ENCODE peak calls at places on chromosomes 1 and 21, in six cellular contexts. V is K562, M is transverse colon, J is GM23338, B is GM12878, C is suprapubic skin. D is an unnamed sample. For H3K36me3, the result is how much of the 10 kb centered on the place peaks cover.

GRCh38 chr1:206779565-206780091 is 7.3 kb upstream of the IL10 start:
- DNase-seq in V (no peak), M (no peak), J (no peak), B (no peak), C (no peak), D (no peak)

GRCh38 chr1:9058465-9058864 is 11.0 kb downstream of the SLC2A5 start:
- DNase-seq in V (no peak), M (no peak), C (no peak), B (no peak), J (no peak), D (no peak)

GRCh38 chr1:47717341-47717740 is 279.5 kb downstream of the FOXD2 start:
- DNase-seq in J (no peak), V (no peak), B (no peak), M (no peak), C (no peak), D (no peak)

GRCh38 chr1:154371436-154371835 is 33.7 kb upstream of the IL6R start:
- DNase-seq in J (no peak), M (peak), B (no peak), C (no peak), V (no peak), D (no peak)

GRCh38 chr1:16321176-16321867 is 31.0 kb downstream of the FBXO42 start:
- DNase-seq in V (no peak), J (no peak), M (no peak), B (peak), C (no peak), D (no peak)

GRCh38 chr1:16215882-16216753 is 3.7 kb upstream of the ARHGEF19 start:
- DNase-seq in V (peak), M (peak), C (peak), J (peak), B (peak), D (no peak)

GRCh38 chr21:16534408-16535099 is 804.8 kb downstream of the USP25 start:
- DNase-seq in M (peak), B (no peak), C (peak), V (no peak), J (no peak), D (no peak)

GRCh38 chr1:21703318-21703963 is 34.3 kb upstream of the RAP1GAP start:
- DNase-seq in J (peak), V (peak), M (no peak), C (no peak), B (no peak), D (no peak)

GRCh38 chr1:100414693-100415092 is 62.4 kb downstream of the CDC14A start:
- DNase-seq in C (no peak), M (no peak), B (no peak), V (no peak), J (no peak), D (no peak)

GRCh38 chr1:181350146-181350545 is 133.2 kb upstream of the CACNA1E start:
- DNase-seq in C (no peak), V (no peak), B (no peak), J (no peak), M (no peak), D (no peak)

GRCh38 chr1:162069334-162070093 is at the start of gene NOS1AP:
- DNase-seq in M (peak), C (peak), J (peak), V (peak), B (no peak), D (no peak)

GRCh38 chr21:44349416-44349846 is 4.0 kb upstream of the TRPM2 start:
- DNase-seq in M (no peak), C (no peak), V (no peak), B (no peak), J (no peak), D (no peak)

GRCh38 chr1:46445773-46446256 is 43.8 kb upstream of the DMBX1 start:
- DNase-seq in B (no peak), J (no peak), M (no peak), V (no peak), C (no peak), D (no peak)

GRCh38 chr1:198150369-198150768 is 6.4 kb upstream of the NEK7 start:
- DNase-seq in J (no peak), M (no peak), C (no peak), B (no peak), V (no peak), D (no peak)

GRCh38 chr21:41973861-41974751 is 20.3 kb upstream of the C2CD2 start:
- DNase-seq in V (no peak), J (peak), M (no peak), B (no peak), C (peak), D (no peak)

GRCh38 chr1:50985094-50985493 is 15.0 kb downstream of the CDKN2C start:
- DNase-seq in M (no peak), V (no peak), C (no peak), J (no peak), B (no peak), D (no peak)

GRCh38 chr21:23223882-23224281 is 2225.7 kb downstream of the NCAM2 start:
- DNase-seq in V (no peak), B (no peak), M (no peak), C (no peak), J (peak), D (no peak)

GRCh38 chr1:218297867-218298266 is 12.8 kb downstream of the RRP15 start:
- DNase-seq in J (no peak), C (no peak), V (no peak), B (no peak), M (no peak), D (no peak)

GRCh38 chr1:192489748-192490147 is 85.8 kb upstream of the RGS1 start:
- DNase-seq in C (no peak), B (no peak), J (peak), V (no peak), M (peak), D (no peak)

GRCh38 chr1:207868252-207868768 is 42.6 kb downstream of the CD34 start:
- DNase-seq in J (peak), B (no peak), M (peak), C (peak), V (no peak), D (no peak)

GRCh38 chr1:11944358-11944981 is 10.0 kb downstream of the PLOD1 start:
- DNase-seq in J (peak), V (no peak), C (no peak), B (no peak), M (no peak), D (no peak)

GRCh38 chr1:243390315-243390875 is 134.6 kb downstream of the SDCCAG8 start:
- DNase-seq in J (no peak), V (no peak), C (no peak), M (no peak), B (no peak), D (no peak)

DNA sequence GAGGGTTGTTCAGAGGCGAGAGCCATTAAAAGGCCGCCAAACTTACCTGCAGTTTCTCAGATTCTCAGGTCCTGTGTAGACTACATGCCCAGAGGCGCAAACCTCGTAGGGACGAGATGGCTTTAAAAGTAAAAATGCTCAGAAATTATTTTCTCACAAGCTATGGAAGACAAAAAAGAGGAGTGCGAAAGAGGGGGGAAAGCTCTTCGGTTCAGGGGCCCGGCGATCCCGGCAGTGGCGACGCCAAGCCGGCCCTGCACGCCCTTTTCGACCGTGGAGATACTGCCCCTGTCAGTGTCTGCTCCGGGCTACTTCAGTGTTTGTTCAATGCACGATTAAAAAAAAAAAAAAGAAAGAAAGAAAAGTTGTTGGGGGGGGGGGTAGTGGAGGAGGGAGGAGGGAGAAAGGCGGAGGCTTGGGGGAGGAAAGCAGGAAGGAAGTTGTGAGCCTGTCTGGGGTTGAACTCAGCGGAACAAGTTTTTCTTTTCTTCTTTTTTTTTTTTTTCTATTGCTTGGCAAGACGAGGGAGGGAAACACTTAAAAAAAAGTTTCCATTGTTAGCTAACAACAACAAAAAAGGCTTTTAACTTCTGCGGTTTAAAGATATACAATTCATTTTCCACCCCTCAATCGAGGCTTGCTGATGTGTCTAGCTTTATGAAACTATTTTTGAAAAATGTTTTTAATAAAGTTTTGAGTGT is at the start of gene ITPKB:
- DNase-seq in M (peak), V (no peak), B (no peak), J (peak), C (no peak), D (no peak)
- TF ChIP-seq POLR2AphosphoS5 in M (peak), V (no peak), B (no peak), J (no peak), C (no peak), D (peak)

GRCh38 chr1:6454856-6455751 is 10.9 kb downstream of the TNFRSF25 start:
- DNase-seq in C (no peak), M (no peak), V (no peak), B (no peak), J (peak), D (no peak)
- H3K4me3 ChIP-seq in C (peak), M (no peak), V (no peak), B (no peak), J (peak), D (no peak)

DNA sequence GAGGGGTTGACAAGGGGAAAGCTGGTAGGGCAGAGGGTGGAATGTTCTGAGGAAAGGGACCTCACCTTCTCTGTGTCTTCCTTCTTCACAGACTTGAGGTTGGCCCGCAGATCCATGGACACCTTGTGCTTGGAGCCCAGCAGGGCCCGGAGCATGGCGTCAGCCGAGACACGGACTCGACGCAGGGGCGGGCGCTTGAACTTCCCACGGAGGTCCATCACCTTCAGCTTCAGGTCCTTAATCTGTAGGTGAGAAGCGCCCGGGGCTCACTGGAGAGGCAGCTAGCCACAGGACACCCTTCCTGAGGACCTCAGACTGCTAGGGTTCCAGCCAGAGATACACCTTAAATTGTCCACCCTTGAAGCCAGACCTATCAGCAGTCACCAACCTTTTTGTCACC is 10.2 kb downstream of the TNNI1 start:
- DNase-seq in J (no peak), C (no peak), M (no peak), B (no peak), V (no peak), D (no peak)
- H3K36me3 ChIP-seq in J (under half), C (under half), M (under half), B (under half), V (under half), D (under half)

GRCh38 chr1:33380811-33381210 is 50.1 kb downstream of the PHC2 start:
- DNase-seq in B (no peak), C (no peak), V (no peak), J (no peak), M (no peak), D (no peak)

GRCh38 chr1:33378524-33378923 is 52.4 kb downstream of the PHC2 start:
- DNase-seq in V (no peak), C (no peak), J (no peak), M (no peak), B (no peak), D (no peak)

GRCh38 chr1:33379631-33380354 is 51.1 kb downstream of the PHC2 start:
- DNase-seq in M (no peak), V (no peak), B (no peak), J (peak), C (no peak), D (no peak)

GRCh38 chr1:33377750-33378149 is 53.1 kb downstream of the PHC2 start:
- DNase-seq in C (no peak), J (no peak), V (no peak), M (no peak), B (no peak), D (no peak)

GRCh38 chr1:33378976-33379375 is 51.9 kb downstream of the PHC2 start:
- DNase-seq in J (no peak), B (peak), C (no peak), M (no peak), V (no peak), D (no peak)
- TF ChIP-seq POLR2AphosphoS5 in J (no peak), B (no peak), C (no peak), M (no peak), V (no peak), D (no peak)

GRCh38 chr1:110872745-110873435 is at the start of gene CD53:
- DNase-seq in J (no peak), B (peak), C (no peak), V (peak), M (peak), D (no peak)
- H3K4me3 ChIP-seq in J (no peak), B (peak), C (peak), V (peak), M (peak), D (peak)

GRCh38 chr1:159783724-159784123 is 3.0 kb downstream of the DUSP23 start:
- DNase-seq in C (no peak), M (no peak), B (no peak), J (peak), V (no peak), D (no peak)
- H3K36me3 ChIP-seq in C (under half), M (under half), B (under half), J (under half), V (under half), D (under half)